ENCODE peak calls at places on chromosome 7, in ten cellular contexts. W, K, M, G, Y, T, V, R, O and I are unnamed samples.

GRCh38 chr7:77940647-77941046 is 142.1 kb downstream of the PHTF2 start:
- DNase-seq in V (no peak), W (no peak), R (peak), M (no peak), O (peak), Y (no peak), T (peak), G (no peak), K (no peak), I (peak)

GRCh38 chr7:100865971-100866720 is 1.0 kb upstream of the TRIP6 start:
- DNase-seq in V (peak), K (peak), Y (no peak), T (no peak), M (peak), G (peak), O (peak), W (peak), R (peak), I (no peak)

GRCh38 chr7:135317676-135318326 is 84.2 kb downstream of the STRA8 start:
- DNase-seq in K (no peak), M (no peak), G (no peak), T (no peak), O (no peak), W (no peak), R (no peak), V (no peak), Y (no peak), I (no peak)

GRCh38 chr7:66957595-66958290 is 36.7 kb downstream of the TMEM248 start:
- DNase-seq in M (no peak), G (no peak), R (no peak), V (no peak), W (no peak), Y (no peak), K (no peak), O (no peak), T (no peak), I (no peak)

GRCh38 chr7:74525881-74526280 is 72.2 kb downstream of the GTF2IRD1 start:
- DNase-seq in R (no peak), M (no peak), G (no peak), T (no peak), W (no peak), O (no peak), V (no peak), K (no peak), Y (no peak), I (peak)

GRCh38 chr7:28347964-28348363 is 64.4 kb upstream of the CREB5 start:
- DNase-seq in R (no peak), T (peak), K (no peak), Y (no peak), V (no peak), M (no peak), W (no peak), O (peak), G (no peak), I (no peak)

GRCh38 chr7:108149908-108150307 is 19.7 kb upstream of the LAMB4 start:
- DNase-seq in O (no peak), T (no peak), W (no peak), G (no peak), M (no peak), K (no peak), R (no peak), Y (no peak), V (no peak), I (no peak)

GRCh38 chr7:74579800-74580685 is 77.5 kb upstream of the GTF2I start:
- DNase-seq in G (no peak), R (no peak), T (no peak), Y (no peak), M (no peak), W (no peak), K (no peak), V (no peak), O (no peak), I (no peak)

GRCh38 chr7:36863901-36864701 is 139.8 kb upstream of the AOAH start:
- DNase-seq in V (no peak), W (no peak), K (no peak), T (no peak), G (no peak), Y (no peak), O (no peak), R (no peak), M (no peak), I (no peak)

GRCh38 chr7:40469481-40469880 is 334.7 kb downstream of the SUGCT start:
- DNase-seq in R (peak), V (no peak), M (no peak), G (no peak), O (no peak), T (peak), K (no peak), W (no peak), Y (no peak), I (no peak)

GRCh38 chr7:133794490-133794889 is 332.6 kb upstream of the LRGUK start:
- DNase-seq in M (no peak), G (no peak), R (no peak), V (no peak), K (no peak), O (peak), W (no peak), T (no peak), Y (no peak), I (peak)